ENCODE peak calls at places on chromosomes 7 and 10, in nine cellular contexts. S is left ventricle myocardium inferior, F is H7, R is sigmoid colon, H is spleen, K is left lung, M is body of pancreas, N is ascending aorta, Y is heart left ventricle. I is an unnamed sample.

GRCh38 chr7:1964556-1964912 is 268.2 kb downstream of the MAD1L1 start:
- DNase-seq in F (no peak), H (no peak), N (no peak), S (no peak), Y (no peak), R (no peak), K (no peak), M (no peak), I (no peak)

GRCh38 chr10:132543916-132544743 is 6.5 kb downstream of the INPP5A start:
- DNase-seq in F (peak; percentile 55), Y (peak; percentile 25), N (no peak), M (peak; percentile 3), H (peak; percentile 79), S (peak; percentile 11), K (peak; percentile 63), R (peak; percentile 59), I (no peak)

GRCh38 chr10:80372675-80373074 is 16.1 kb downstream of the DYDC2 start:
- DNase-seq in R (no peak), F (no peak), K (no peak), S (no peak), M (no peak), N (no peak), H (no peak), Y (no peak), I (no peak)

GRCh38 chr7:38105874-38106483 is 72.1 kb upstream of the STARD3NL start:
- DNase-seq in S (no peak), M (peak; percentile 23), Y (peak; percentile 30), H (no peak), R (no peak), F (peak; percentile 16), K (no peak), N (no peak), I (peak; percentile 7)

GRCh38 chr7:103131225-103131624 is 17.7 kb downstream of the NAPEPLD start:
- DNase-seq in H (no peak), F (no peak), M (no peak), N (no peak), Y (no peak), R (no peak), K (no peak), S (no peak), I (no peak)

GRCh38 chr7:132055331-132056120 is 499.1 kb upstream of the PODXL start:
- DNase-seq in R (no peak), S (no peak), F (no peak), N (no peak), Y (no peak), K (no peak), H (no peak), M (no peak), I (no peak)

GRCh38 chr7:137592232-137592896 is 248.8 kb upstream of the PTN start:
- DNase-seq in H (no peak), M (peak; percentile 18), F (peak; percentile 61), N (no peak), Y (peak; percentile 57), S (peak; percentile 36), K (no peak), R (peak; percentile 80), I (no peak)

GRCh38 chr7:57404967-57405421 is 45.0 kb upstream of the ZNF716 start:
- DNase-seq in F (no peak), R (no peak), K (no peak), H (peak; percentile 64), M (no peak), S (no peak), N (no peak), Y (no peak), I (no peak)

GRCh38 chr10:59176241-59177030 is at the start of gene PHYHIPL:
- DNase-seq in S (no peak), Y (no peak), H (peak; percentile 59), N (no peak), M (peak; percentile 79), R (peak; percentile 52), F (peak; percentile 69), K (peak; percentile 62), I (no peak)

GRCh38 chr7:108525327-108525984 is 479 bp downstream of the PNPLA8 start:
- DNase-seq in K (no peak), N (no peak), R (peak; percentile 95), H (no peak), M (no peak), F (peak; percentile 86), S (peak; percentile 86), Y (peak; percentile 91), I (peak; percentile 45)

GRCh38 chr10:124725791-124726190 is 18.4 kb downstream of the FAM53B start:
- DNase-seq in S (no peak), Y (no peak), M (no peak), K (no peak), H (peak; percentile 42), F (no peak), R (peak; percentile 50), N (no peak), I (no peak)

GRCh38 chr10:124722812-124723783 is 21.1 kb downstream of the FAM53B start:
- DNase-seq in Y (peak; percentile 81), S (peak; percentile 62), R (peak; percentile 64), K (peak; percentile 74), F (no peak), H (peak; percentile 83), N (no peak), M (no peak), I (no peak)

GRCh38 chr10:124725171-124725631 is 19.0 kb downstream of the FAM53B start:
- DNase-seq in M (no peak), N (no peak), F (no peak), S (no peak), Y (peak; percentile 4), K (no peak), H (no peak), R (peak; percentile 61), I (no peak)

GRCh38 chr10:124723826-124724225 is 20.4 kb downstream of the FAM53B start:
- DNase-seq in M (no peak), S (no peak), N (no peak), F (no peak), K (no peak), H (no peak), Y (no peak), R (peak; percentile 28), I (no peak)

DNA sequence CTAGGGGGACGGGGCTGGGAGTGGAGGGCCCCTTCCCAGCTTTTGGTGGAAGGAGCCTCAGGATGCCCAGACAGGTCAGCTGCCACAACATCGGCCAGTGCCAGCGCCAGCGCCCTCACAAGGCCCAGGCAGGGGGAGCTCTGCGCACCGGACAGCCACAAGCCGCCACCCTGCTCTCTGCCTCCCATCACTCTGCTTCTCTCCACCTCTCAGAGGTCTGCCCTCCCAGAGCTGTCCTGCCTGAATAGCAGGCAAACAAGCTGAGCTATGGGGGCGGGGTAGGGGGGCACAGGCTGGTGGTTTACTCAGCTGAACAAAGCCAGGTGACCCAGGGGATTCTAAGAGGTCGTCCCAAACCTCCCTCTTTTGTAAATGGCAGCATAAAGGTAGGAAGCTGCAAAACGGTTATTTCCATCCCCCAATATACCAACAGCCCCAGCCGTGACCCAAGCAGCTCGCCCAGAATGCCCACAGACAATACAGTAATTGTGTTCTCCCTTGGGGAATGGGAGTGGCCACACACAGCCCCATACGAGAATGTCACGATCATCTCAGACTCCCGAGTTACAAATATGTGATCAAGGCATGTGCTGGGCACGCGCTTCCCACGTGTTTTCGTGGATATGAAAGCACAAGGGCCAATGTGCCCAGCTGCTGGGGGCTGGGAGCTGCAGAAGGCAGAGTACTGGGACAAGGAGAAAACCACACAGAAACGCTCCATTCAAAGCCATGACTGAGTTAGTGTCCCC is 19.7 kb downstream of the FAM53B start:
- DNase-seq in S (no peak), K (peak; percentile 60), H (peak; percentile 79), R (peak; percentile 79), N (no peak), M (peak; percentile 59), F (no peak), Y (peak; percentile 44), I (no peak)
- H3K4me3 ChIP-seq in S (peak overlapping the region; percentile 26), K (no peak overlapping the region), H (no peak overlapping the region), R (no peak overlapping the region), N (no peak overlapping the region), M (no peak overlapping the region), F (no peak overlapping the region), Y (no peak overlapping the region), I (no peak overlapping the region)

GRCh38 chr7:120792091-120792860 is 65.7 kb downstream of the TSPAN12 start:
- DNase-seq in F (peak; percentile 38), R (peak; percentile 77), K (peak; percentile 89), H (peak; percentile 88), M (peak; percentile 84), Y (peak; percentile 78), S (peak; percentile 74), N (no peak), I (peak; percentile 28)
- H3K36me3 ChIP-seq in F (no peaks in the 10 kb centered on the region), R (peaks cover 4% of the 10 kb centered on the region), K (no peaks in the 10 kb centered on the region), H (no peaks in the 10 kb centered on the region), M (no peaks in the 10 kb centered on the region), Y (no peaks in the 10 kb centered on the region), S (peaks cover 11% of the 10 kb centered on the region), N (no peaks in the 10 kb centered on the region), I (no peaks in the 10 kb centered on the region)

GRCh38 chr7:135980665-135981180 is 3.6 kb upstream of the MTPN start:
- DNase-seq in R (no peak), K (no peak), S (no peak), N (no peak), M (no peak), H (no peak), F (no peak), Y (no peak), I (peak; percentile 19)
- H3K4me3 ChIP-seq in R (no peak overlapping the region), K (peak overlapping the region; percentile 17), S (peak overlapping the region; percentile 14), N (peak overlapping the region; percentile 31), M (no peak overlapping the region), H (peak overlapping the region; percentile 16), F (no peak overlapping the region), Y (peak overlapping the region; percentile 29), I (no peak overlapping the region)

DNA sequence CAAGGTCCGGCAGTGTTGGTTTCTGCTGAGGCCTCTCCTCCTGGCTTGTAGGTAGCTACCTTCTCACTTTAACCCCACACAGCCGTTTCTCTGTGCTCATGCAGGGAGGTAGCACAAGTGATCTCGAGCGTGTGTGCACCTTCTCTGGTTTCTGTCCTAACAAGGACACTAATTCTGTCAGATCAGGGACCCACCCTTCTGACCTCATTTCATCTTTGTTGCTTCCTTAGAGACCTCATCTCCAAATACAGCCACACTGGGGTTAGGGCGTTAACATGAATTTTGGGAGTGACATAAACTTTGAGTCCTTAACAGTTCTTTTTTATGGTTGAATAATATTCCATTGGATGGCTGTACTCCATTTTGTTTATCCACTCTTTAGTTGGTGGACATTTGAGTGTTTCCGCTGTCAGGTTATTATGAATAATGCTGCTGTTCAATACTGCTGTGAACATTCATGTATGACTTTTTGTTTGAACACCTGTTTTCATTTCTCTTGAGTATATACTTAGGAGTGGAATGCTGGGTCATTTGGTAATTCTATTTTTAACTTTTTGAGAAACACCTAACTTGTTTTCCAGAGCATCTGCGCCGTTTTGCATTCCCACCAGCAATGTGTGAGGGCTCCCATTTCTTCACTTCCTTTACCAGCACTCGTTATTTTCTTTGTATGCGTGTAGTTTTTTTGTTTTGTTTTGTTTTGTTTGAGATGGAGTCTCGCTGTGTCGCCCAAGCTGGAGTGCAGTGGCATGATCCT is 57.5 kb downstream of the LCOR start:
- DNase-seq in F (no peak), N (no peak), Y (no peak), S (no peak), R (no peak), M (peak; percentile 66), K (no peak), H (no peak), I (no peak)
- H3K36me3 ChIP-seq in F (no peaks in the 10 kb centered on the region), N (no peaks in the 10 kb centered on the region), Y (no peaks in the 10 kb centered on the region), S (peaks cover 15% of the 10 kb centered on the region), R (no peaks in the 10 kb centered on the region), M (no peaks in the 10 kb centered on the region), K (no peaks in the 10 kb centered on the region), H (peaks cover 52% of the 10 kb centered on the region), I (no peaks in the 10 kb centered on the region)

I was measured in kidney epithelial cell.